ENCODE peak calls at places on chromosomes 6 and 20, in six cellular contexts. R is adrenal gland; S is activated T-helper 1 cell treated with anti-CD3 and anti-CD28 coated beads, Interleukin-2, amount 50 U/mL, for 16 hours; A is head of caudate nucleus; P is NCI-H1105; B is activated T-cell treated with anti-CD3 and anti-CD28 coated beads for 48 hours. G is an unnamed sample.

GRCh38 chr6:155880905-155881304 is 425.3 kb upstream of the NOX3 start:
- DNase-seq in R (peak), S (no peak), A (no peak), P (no peak), B (no peak), G (no peak)

GRCh38 chr6:168250250-168250649 is 69.3 kb downstream of the DACT2 start:
- DNase-seq in R (no peak), S (no peak), A (no peak), P (no peak), B (no peak), G (no peak)

GRCh38 chr20:51930775-51931174 is 128.5 kb upstream of the SALL4 start:
- DNase-seq in R (no peak), S (no peak), A (no peak), P (no peak), B (no peak), G (no peak)

GRCh38 chr20:50027611-50028105 is 44.9 kb downstream of the SNAI1 start:
- DNase-seq in R (peak), S (no peak), A (peak), P (no peak), B (no peak), G (no peak)

GRCh38 chr6:103769431-103769830 is 1090.3 kb downstream of the HACE1 start:
- DNase-seq in R (no peak), S (no peak), A (no peak), P (no peak), B (no peak), G (no peak)

GRCh38 chr20:44187054-44187762 is at the start of gene JPH2:
- DNase-seq in R (peak), S (no peak), A (no peak), P (no peak), B (no peak), G (no peak)

GRCh38 chr6:170032706-170033309 is 258.1 kb downstream of the DLL1 start:
- DNase-seq in R (no peak), S (no peak), A (no peak), P (no peak), B (no peak), G (no peak)

GRCh38 chr20:58694241-58695083 is 1.9 kb downstream of the NPEPL1 start:
- DNase-seq in R (no peak), S (no peak), A (no peak), P (no peak), B (no peak), G (no peak)

GRCh38 chr6:159615923-159616322 is 77.1 kb downstream of the SOD2 start:
- DNase-seq in R (no peak), S (no peak), A (no peak), P (no peak), B (no peak), G (no peak)

GRCh38 chr20:32474967-32475819 is 109.9 kb downstream of the NOL4L start:
- DNase-seq in R (peak), S (no peak), A (peak), P (no peak), B (no peak), G (no peak)

GRCh38 chr6:72032056-72032455 is 145.7 kb downstream of the RIMS1 start:
- DNase-seq in R (no peak), S (no peak), A (no peak), P (no peak), B (no peak), G (no peak)

GRCh38 chr6:136012198-136012884 is 160.8 kb downstream of the PDE7B start:
- DNase-seq in R (no peak), S (no peak), A (no peak), P (no peak), B (no peak), G (no peak)

GRCh38 chr20:54062812-54063280 is 7.5 kb downstream of the BCAS1 start:
- DNase-seq in R (no peak), S (no peak), A (no peak), P (peak), B (no peak), G (peak)

GRCh38 chr20:9035129-9035528 is 33.8 kb upstream of the PLCB4 start:
- DNase-seq in R (no peak), S (no peak), A (no peak), P (no peak), B (no peak), G (no peak)